ENCODE peak calls at places on chromosomes 13 and 19, in eight cellular contexts. U is MG63, L is neural crest cell, T is anterior cingulate cortex, Z is ELF-1, P is fibroblast of lung, I is NCI-H2171 treated with DMSO at 0.1 percent for 48 hours, V is NCI-H460. W is an unnamed sample.
A peak's percentile ranks its signal among the peaks of the same experiment; 100 is the strongest.

GRCh38 chr19:10205636-10206035 is 10.9 kb upstream of the DNMT1 start:
- DNase-seq in U (peak; percentile 34), L (no peak), T (no peak), Z (no peak), P (no peak), I (no peak), V (no peak), W (no peak)

GRCh38 chr13:83780201-83780600 is 102.1 kb downstream of the SLITRK1 start:
- DNase-seq in U (no peak), L (no peak), T (no peak), Z (peak; percentile 54), P (peak; percentile 22), I (peak; percentile 15), V (no peak), W (peak; percentile 53)

GRCh38 chr13:36531746-36532486 is 99.6 kb downstream of the CCNA1 start:
- DNase-seq in U (peak; percentile 80), L (no peak), T (no peak), Z (no peak), P (no peak), I (no peak), V (no peak), W (no peak)

GRCh38 chr13:66405908-66406802 is 824.0 kb downstream of the PCDH9 start:
- DNase-seq in U (peak; percentile 1), L (no peak), T (no peak), Z (no peak), P (peak; percentile 87), I (peak; percentile 79), V (no peak), W (no peak)

GRCh38 chr19:46495789-46496099 is at the start of gene PNMA8B:
- DNase-seq in U (no peak), L (peak; percentile 98), T (peak; percentile 82), Z (peak; percentile 96), P (peak; percentile 54), I (peak; percentile 85), V (no peak), W (peak; percentile 99)

GRCh38 chr19:12802267-12803106 is 618 bp downstream of the THSD8 start:
- DNase-seq in U (no peak), L (no peak), T (no peak), Z (no peak), P (no peak), I (no peak), V (no peak), W (no peak)

GRCh38 chr13:20945952-20946383 is 43.4 kb upstream of the XPO4 start:
- DNase-seq in U (no peak), L (no peak), T (no peak), Z (peak; percentile 49), P (no peak), I (no peak), V (no peak), W (no peak)

GRCh38 chr19:14582894-14583340 is at the start of gene CLEC17A:
- DNase-seq in U (no peak), L (no peak), T (no peak), Z (no peak), P (no peak), I (no peak), V (no peak), W (no peak)

GRCh38 chr19:14735915-14736314 is 42.4 kb downstream of the ADGRE2 start:
- DNase-seq in U (no peak), L (no peak), T (no peak), Z (no peak), P (no peak), I (no peak), V (no peak), W (no peak)

GRCh38 chr13:33249066-33249465 is 36.5 kb downstream of the STARD13 start:
- DNase-seq in U (no peak), L (no peak), T (no peak), Z (no peak), P (no peak), I (no peak), V (no peak), W (no peak)

GRCh38 chr19:51799311-51799997 is 4.5 kb downstream of the FPR3 start:
- DNase-seq in U (peak; percentile 92), L (no peak), T (peak; percentile 41), Z (peak; percentile 2), P (peak; percentile 97), I (no peak), V (no peak), W (peak; percentile 14)

GRCh38 chr19:33394723-33395560 is 21.4 kb downstream of the CEBPG start:
- DNase-seq in U (no peak), L (no peak), T (no peak), Z (no peak), P (peak; percentile 14), I (no peak), V (no peak), W (no peak)

GRCh38 chr19:12825259-12826131 is 8.9 kb downstream of the RTBDN start:
- DNase-seq in U (no peak), L (peak; percentile 68), T (no peak), Z (peak; percentile 90), P (no peak), I (no peak), V (no peak), W (peak; percentile 95)

GRCh38 chr19:47494211-47494547 is 10.2 kb upstream of the KPTN start:
- DNase-seq in U (no peak), L (no peak), T (no peak), Z (no peak), P (no peak), I (no peak), V (no peak), W (no peak)

GRCh38 chr13:57612568-57612967 is 19.0 kb upstream of the PCDH17 start:
- DNase-seq in U (no peak), L (no peak), T (no peak), Z (no peak), P (no peak), I (no peak), V (no peak), W (no peak)

GRCh38 chr19:18433039-18433691 is 4.8 kb downstream of the ISYNA1 start:
- DNase-seq in U (no peak), L (no peak), T (no peak), Z (no peak), P (no peak), I (peak; percentile 52), V (no peak), W (peak; percentile 32)

GRCh38 chr19:51572908-51573307 is 1.8 kb downstream of the ZNF175 start:
- DNase-seq in U (no peak), L (no peak), T (no peak), Z (no peak), P (peak; percentile 27), I (no peak), V (no peak), W (no peak)

GRCh38 chr13:114064516-114065140 is 67.8 kb downstream of the RASA3 start:
- DNase-seq in U (peak; percentile 51), L (peak; percentile 72), T (peak; percentile 80), Z (peak; percentile 89), P (peak; percentile 62), I (no peak), V (peak; percentile 29), W (no peak)

GRCh38 chr19:46068345-46069258 is 27.8 kb upstream of the IGFL4 start:
- DNase-seq in U (peak; percentile 80), L (no peak), T (no peak), Z (no peak), P (peak; percentile 84), I (no peak), V (peak; percentile 16), W (no peak)

GRCh38 chr19:53177986-53178385 is 15.2 kb downstream of the ZNF665 start:
- DNase-seq in U (no peak), L (no peak), T (no peak), Z (no peak), P (no peak), I (no peak), V (no peak), W (no peak)